ENCODE peak calls at places on chromosomes 3 and 15, in eight cellular contexts. L, O, G, K, R, W, A and B are unnamed samples.
A peak's percentile ranks its signal among the peaks of the same experiment; 100 is the strongest.

GRCh38 chr15:82851981-82852511 is 42.6 kb downstream of the WHAMM start:
- DNase-seq in W (no peak), G (no peak), R (peak; percentile 15), O (no peak), L (no peak), K (peak; percentile 50), A (no peak), B (no peak)

GRCh38 chr3:107506458-107506857 is 16.3 kb upstream of the BBX start:
- DNase-seq in R (no peak), O (no peak), W (no peak), K (no peak), L (no peak), A (no peak), G (no peak), B (no peak)

GRCh38 chr3:23608650-23609049 is 197.1 kb upstream of the UBE2E1 start:
- DNase-seq in O (no peak), W (no peak), R (no peak), L (peak; percentile 71), G (no peak), A (no peak), K (no peak), B (no peak)

GRCh38 chr3:186239321-186239720 is 122.7 kb downstream of the DGKG start:
- DNase-seq in G (no peak), L (peak; percentile 94), K (no peak), A (no peak), W (no peak), R (no peak), O (no peak), B (no peak)

GRCh38 chr3:62562017-62562416 is 188.7 kb upstream of the FEZF2 start:
- DNase-seq in L (no peak), A (no peak), O (peak; percentile 78), K (peak; percentile 50), R (no peak), W (no peak), G (no peak), B (no peak)

GRCh38 chr3:100825574-100825973 is 116.3 kb downstream of the TFG start:
- DNase-seq in K (no peak), R (no peak), W (no peak), O (peak; percentile 70), A (no peak), L (no peak), G (no peak), B (no peak)

GRCh38 chr3:36827133-36827532 is 62.8 kb upstream of the DCLK3 start:
- DNase-seq in O (no peak), R (no peak), K (no peak), W (no peak), L (no peak), A (no peak), G (no peak), B (no peak)

GRCh38 chr3:70738310-70738681 is 425.9 kb upstream of the MDFIC2 start:
- DNase-seq in A (no peak), G (no peak), K (no peak), R (no peak), L (no peak), W (no peak), O (no peak), B (no peak)

GRCh38 chr15:89632563-89633430 is 22.5 kb downstream of the KIF7 start:
- DNase-seq in O (no peak), G (peak; percentile 78), A (no peak), K (no peak), R (no peak), W (no peak), L (no peak), B (peak; percentile 34)

GRCh38 chr3:179526989-179527391 is 35.7 kb upstream of the ACTL6A start:
- DNase-seq in L (peak; percentile 91), G (no peak), R (no peak), W (no peak), O (peak; percentile 94), A (no peak), K (peak; percentile 93), B (no peak)

GRCh38 chr3:95401693-95402092 is 1338.8 kb downstream of the NSUN3 start:
- DNase-seq in O (no peak), R (no peak), A (no peak), K (no peak), L (no peak), W (no peak), G (no peak), B (no peak)

GRCh38 chr15:29670945-29671307 is 151.3 kb downstream of the TJP1 start:
- DNase-seq in W (no peak), O (peak; percentile 26), L (no peak), A (no peak), K (no peak), G (no peak), R (no peak), B (peak; percentile 57)
- TF ChIP-seq POLR2AphosphoS5 in W (no peak), O (no peak), L (no peak), A (no peak), K (no peak), G (no peak), R (no peak), B (peak; percentile 17)

DNA sequence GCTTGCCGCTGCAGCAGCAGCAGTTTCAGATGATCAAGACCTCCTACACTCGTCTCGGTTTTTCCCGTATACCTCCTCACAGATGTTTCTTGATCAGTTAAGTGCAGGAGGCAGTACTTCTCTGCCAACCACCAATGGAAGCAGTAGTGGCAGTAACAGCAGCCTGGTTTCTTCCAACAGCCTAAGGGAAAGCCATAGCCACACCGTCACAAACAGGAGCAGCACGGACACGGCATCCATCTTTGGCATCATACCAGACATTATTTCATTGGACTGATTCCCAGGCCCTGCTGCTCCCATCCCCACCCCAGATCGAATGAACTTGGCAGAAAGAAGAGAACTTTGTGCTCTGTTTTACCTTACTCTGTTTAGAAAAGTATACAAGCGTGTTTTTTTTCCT is 17.6 kb downstream of the CALML4 start:
- DNase-seq in L (no peak), A (no peak), G (peak; percentile 90), R (peak; percentile 76), K (no peak), W (no peak), O (peak; percentile 67), B (peak; percentile 81)
- H3K4me1 ChIP-seq in L (no peaks in the 10 kb centered on the region), A (no peaks in the 10 kb centered on the region), G (peaks cover 26% of the 10 kb centered on the region), R (no peaks in the 10 kb centered on the region), K (peaks cover 83% of the 10 kb centered on the region), W (no peaks in the 10 kb centered on the region), O (no peaks in the 10 kb centered on the region), B (peaks cover 17% of the 10 kb centered on the region)

GRCh38 chr15:31263751-31264533 is 62.7 kb upstream of the KLF13 start:
- DNase-seq in W (no peak), G (peak; percentile 86), O (peak; percentile 10), R (peak; percentile 53), A (no peak), K (peak; percentile 94), L (no peak), B (peak; percentile 48)
- TF ChIP-seq POLR2AphosphoS5 in W (no peak), G (no peak), O (no peak), R (peak; percentile 43), A (no peak), K (no peak), L (no peak), B (peak; percentile 40)

GRCh38 chr15:90866161-90866715 is 2.1 kb upstream of the FURIN start:
- DNase-seq in K (no peak), G (no peak), R (no peak), L (no peak), W (no peak), O (no peak), A (no peak), B (no peak)

GRCh38 chr15:90868261-90868689 is at the start of gene FURIN:
- DNase-seq in K (no peak), W (peak; percentile 59), R (no peak), G (no peak), A (peak; percentile 60), L (no peak), O (no peak), B (peak; percentile 92)

GRCh38 chr15:90865702-90866101 is 2.7 kb upstream of the FURIN start:
- DNase-seq in A (no peak), K (no peak), W (no peak), G (no peak), R (no peak), O (no peak), L (no peak), B (no peak)

GRCh38 chr15:90864507-90864906 is 3.9 kb upstream of the FURIN start:
- DNase-seq in R (no peak), W (no peak), G (no peak), O (no peak), K (no peak), L (peak; percentile 42), A (peak; percentile 24), B (no peak)

DNA sequence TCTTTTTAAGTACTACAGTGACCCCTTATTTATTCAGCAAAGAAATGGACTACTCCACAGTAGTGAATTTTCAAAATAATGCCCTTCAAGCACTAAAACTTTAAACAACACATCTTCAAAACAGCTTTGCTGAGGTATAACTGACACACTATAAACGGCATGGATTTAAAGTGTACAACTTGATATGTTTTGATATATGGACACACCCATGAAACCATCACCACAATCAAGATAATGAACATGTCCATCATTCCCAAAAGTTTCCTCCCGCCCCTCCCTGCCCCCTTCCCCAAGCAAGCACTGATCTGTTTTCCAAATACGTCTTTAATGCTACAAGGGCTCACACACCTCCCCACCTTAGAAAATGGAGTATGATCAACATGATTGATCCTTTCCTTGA is 1.6 kb upstream of the FURIN start:
- DNase-seq in G (no peak), R (no peak), W (no peak), L (no peak), O (no peak), A (no peak), K (no peak), B (no peak)
- H3K4me1 ChIP-seq in G (peaks cover 32% of the 10 kb centered on the region), R (peaks cover 7% of the 10 kb centered on the region), W (peaks cover 56% of the 10 kb centered on the region), L (peaks cover 32% of the 10 kb centered on the region), O (peaks cover 19% of the 10 kb centered on the region), A (peaks cover 52% of the 10 kb centered on the region), K (peaks cover 26% of the 10 kb centered on the region), B (no peaks in the 10 kb centered on the region)

DNA sequence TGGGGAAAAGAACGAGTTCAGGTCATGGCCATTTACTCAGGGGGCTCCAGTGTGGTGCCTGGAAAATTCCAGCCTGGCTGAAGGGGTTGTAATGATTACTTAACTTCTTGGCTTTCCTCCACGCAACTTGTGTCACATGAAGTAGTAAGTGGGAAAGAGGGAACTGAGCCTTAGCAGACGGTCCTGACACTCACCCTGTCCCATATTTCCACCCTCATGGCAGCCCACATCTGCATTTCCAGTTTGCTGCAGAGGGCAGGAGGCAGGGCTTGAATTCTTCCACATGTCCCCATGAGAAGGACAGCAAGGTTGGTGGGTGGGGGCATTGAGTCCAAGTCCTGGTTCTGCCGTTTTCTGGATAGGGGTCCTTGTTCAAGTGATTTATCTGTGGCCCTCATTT is 7.8 kb upstream of the CAMP start:
- DNase-seq in O (no peak), R (no peak), W (no peak), K (no peak), G (peak; percentile 94), L (no peak), A (no peak), B (peak; percentile 34)
- TF ChIP-seq POLR2AphosphoS5 in O (no peak), R (no peak), W (no peak), K (peak; percentile 8), G (peak; percentile 38), L (no peak), A (no peak), B (peak; percentile 40)

DNA sequence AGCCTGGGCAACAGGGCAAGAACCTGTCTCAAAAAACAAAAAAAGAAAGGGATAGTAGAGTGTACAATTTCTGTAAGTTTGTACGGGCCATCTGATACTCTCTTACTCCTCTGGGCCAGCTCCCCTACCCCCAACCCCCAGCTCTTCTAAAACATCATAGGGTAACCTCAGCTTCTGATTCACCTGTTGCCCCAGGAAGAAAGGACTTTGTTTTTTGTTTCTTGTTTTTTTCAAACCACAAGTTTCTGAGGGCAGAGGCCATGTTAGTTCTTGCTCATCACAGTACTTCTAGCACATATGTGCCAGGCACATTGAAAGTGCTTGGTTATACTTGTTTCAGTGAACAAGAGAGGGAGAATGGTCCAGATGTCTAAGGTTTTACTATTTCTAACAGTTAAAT is 20.2 kb downstream of the ATOSA start:
- DNase-seq in O (no peak), R (no peak), A (no peak), L (no peak), K (no peak), G (no peak), W (no peak), B (no peak)
- H3K4me1 ChIP-seq in O (no peaks in the 10 kb centered on the region), R (peaks cover 18% of the 10 kb centered on the region), A (no peaks in the 10 kb centered on the region), L (peaks cover 4% of the 10 kb centered on the region), K (peaks cover 70% of the 10 kb centered on the region), G (peaks cover 32% of the 10 kb centered on the region), W (no peaks in the 10 kb centered on the region), B (peaks cover 3% of the 10 kb centered on the region)